ENCODE peak calls at places on chromosome 9, in eight cellular contexts. Y, M, X, J, L, Q, B and A are unnamed samples.

GRCh38 chr9:120563044-120563443 is 16.9 kb downstream of the CDK5RAP2 start:
- DNase-seq in J (no peak), Q (peak; percentile 57), B (no peak), M (no peak), X (no peak), L (peak; percentile 24), Y (no peak), A (peak; percentile 32)

GRCh38 chr9:70940605-70941004 is 180.8 kb downstream of the TRPM3 start:
- DNase-seq in X (no peak), J (no peak), L (no peak), Y (no peak), Q (no peak), M (no peak), B (no peak), A (no peak)

GRCh38 chr9:18632624-18633407 is 158.9 kb downstream of the ADAMTSL1 start:
- DNase-seq in B (no peak), L (no peak), M (no peak), Q (no peak), X (no peak), J (no peak), Y (no peak), A (no peak)

GRCh38 chr9:134071149-134071548 is 3.3 kb upstream of the BRD3 start:
- DNase-seq in L (no peak), B (no peak), M (no peak), X (no peak), J (no peak), Y (no peak), Q (no peak), A (no peak)

GRCh38 chr9:77663754-77664153 is 15.6 kb upstream of the GNA14 start:
- DNase-seq in B (no peak), M (no peak), X (no peak), L (no peak), J (peak; percentile 44), Q (peak; percentile 54), Y (no peak), A (no peak)

GRCh38 chr9:132986586-132986985 is 8.1 kb downstream of the GFI1B start:
- DNase-seq in Y (no peak), J (no peak), X (no peak), L (no peak), M (no peak), B (no peak), Q (no peak), A (no peak)

GRCh38 chr9:117101003-117101402 is 313.9 kb downstream of the ASTN2 start:
- DNase-seq in J (no peak), B (no peak), X (no peak), Q (no peak), L (no peak), Y (no peak), M (no peak), A (no peak)

GRCh38 chr9:4490705-4491620 is 695 bp downstream of the SLC1A1 start:
- DNase-seq in B (no peak), Y (no peak), X (no peak), J (peak; percentile 58), Q (no peak), M (no peak), L (no peak), A (peak; percentile 16)

GRCh38 chr9:68970150-68970549 is 43.8 kb downstream of the PRKACG start:
- DNase-seq in L (no peak), Q (peak; percentile 59), J (no peak), Y (no peak), X (no peak), M (no peak), B (no peak), A (no peak)

GRCh38 chr9:80994892-80995291 is 694.5 kb downstream of the TLE1 start:
- DNase-seq in L (no peak), X (no peak), B (no peak), Y (no peak), M (no peak), Q (no peak), J (no peak), A (no peak)

GRCh38 chr9:100689635-100690034 is 111.8 kb downstream of the CAVIN4 start:
- DNase-seq in J (no peak), Y (no peak), X (no peak), B (no peak), L (no peak), Q (no peak), M (no peak), A (no peak)

GRCh38 chr9:22105005-22105722 is 96.1 kb upstream of the CDKN2B start:
- DNase-seq in B (no peak), L (no peak), J (no peak), Y (no peak), M (no peak), X (no peak), Q (no peak), A (no peak)

GRCh38 chr9:20646656-20647055 is 24.4 kb upstream of the MLLT3 start:
- DNase-seq in J (no peak), L (no peak), M (no peak), X (no peak), Q (no peak), Y (no peak), B (no peak), A (no peak)

GRCh38 chr9:65432722-65433323 is 147.8 kb upstream of the FOXD4L5 start:
- DNase-seq in X (no peak), B (no peak), Q (no peak), L (no peak), M (no peak), J (no peak), Y (no peak), A (no peak)

GRCh38 chr9:123305879-123306278 is 37.5 kb upstream of the STRBP start:
- DNase-seq in M (no peak), B (peak; percentile 29), X (no peak), Q (no peak), L (peak; percentile 8), Y (no peak), J (no peak), A (no peak)
- H3K4me1 ChIP-seq in M (no peaks in the 10 kb centered on the region), B (no peaks in the 10 kb centered on the region), X (peaks cover 4% of the 10 kb centered on the region), Q (no peaks in the 10 kb centered on the region), L (peaks cover 66% of the 10 kb centered on the region), Y (no peaks in the 10 kb centered on the region), J (no peaks in the 10 kb centered on the region), A (no peaks in the 10 kb centered on the region)

GRCh38 chr9:95045751-95046150 is 271.8 kb downstream of the FANCC start:
- DNase-seq in Q (no peak), Y (no peak), B (no peak), J (no peak), L (no peak), M (no peak), X (no peak), A (no peak)
- H3K27ac ChIP-seq in Q (peak overlapping the region; percentile 92), Y (no peak overlapping the region), B (peak overlapping the region; percentile 99), J (peak overlapping the region; percentile 39), L (no peak overlapping the region), M (peak overlapping the region; percentile 87), X (peak overlapping the region; percentile 89), A (no peak overlapping the region)

DNA sequence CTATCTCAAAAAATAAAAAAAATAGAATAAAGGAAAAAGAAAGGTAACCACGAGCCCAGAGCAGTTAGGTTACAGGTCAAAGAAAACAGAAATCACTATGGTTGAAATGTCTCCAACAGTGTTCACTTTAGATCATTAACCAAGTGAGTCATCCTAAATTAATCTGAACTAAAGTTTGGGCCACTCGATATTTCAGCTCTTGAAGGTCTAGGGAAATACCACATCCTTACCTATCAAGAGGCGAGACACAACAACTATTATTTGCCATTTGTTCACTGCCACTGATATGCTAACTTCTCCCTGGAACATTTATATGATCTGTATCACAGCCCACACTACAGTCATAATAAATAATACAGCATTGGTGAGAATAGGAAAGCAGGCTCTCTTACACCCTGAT is 111.3 kb upstream of the NR5A1 start:
- DNase-seq in X (no peak), Q (no peak), M (no peak), L (no peak), J (no peak), Y (no peak), B (no peak), A (no peak)
- TF ChIP-seq EP300 in X (no peak), Q (no peak), M (no peak), L (no peak), J (no peak), Y (no peak), B (no peak), A (no peak)

DNA sequence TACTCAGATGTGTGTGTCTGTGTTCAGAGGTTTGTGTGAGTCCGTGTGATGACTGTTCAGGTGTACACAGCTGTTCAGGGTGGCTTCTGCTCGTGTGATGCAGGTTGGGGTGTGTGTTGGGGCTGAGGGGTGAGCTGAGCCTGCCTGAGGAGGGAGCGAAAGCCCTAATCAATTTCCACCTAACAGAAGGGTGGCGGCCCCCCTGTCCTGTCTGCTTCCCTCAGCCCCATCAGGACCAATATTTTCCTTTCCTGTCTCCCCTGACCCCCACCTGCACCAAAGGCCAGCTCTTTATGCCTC is 30.2 kb downstream of the LHX2 start:
- DNase-seq in M (no peak), Q (no peak), B (no peak), J (peak; percentile 24), X (no peak), L (no peak), Y (no peak), A (no peak)
- H3K4me1 ChIP-seq in M (peaks cover 22% of the 10 kb centered on the region), Q (peaks cover 10% of the 10 kb centered on the region), B (no peaks in the 10 kb centered on the region), J (peaks cover 10% of the 10 kb centered on the region), X (peaks cover 11% of the 10 kb centered on the region), L (peaks cover 2% of the 10 kb centered on the region), Y (no peaks in the 10 kb centered on the region), A (peaks cover 8% of the 10 kb centered on the region)

GRCh38 chr9:112787942-112788341 is 37.4 kb downstream of the SNX30 start:
- DNase-seq in Y (no peak), L (no peak), Q (no peak), J (no peak), X (no peak), M (no peak), B (no peak), A (no peak)
- H3K27ac ChIP-seq in Y (no peak overlapping the region), L (no peak overlapping the region), Q (no peak overlapping the region), J (no peak overlapping the region), X (no peak overlapping the region), M (no peak overlapping the region), B (no peak overlapping the region), A (no peak overlapping the region)